ENCODE peak calls at places on chromosomes 4 and X, in seven cellular contexts. O is astrocyte of the spinal cord, S is AG04450, I is Peyer's patch, M is IMR-90, A is LNCaP clone FGC, B is brain microvascular endothelial cell. J is an unnamed sample.

GRCh38 chr4:128542047-128542446 is 254.4 kb upstream of the PGRMC2 start:
- DNase-seq in O (no peak), S (no peak), I (no peak), M (no peak), A (no peak), B (no peak), J (no peak)

GRCh38 chr4:133148690-133149363 is at the start of gene PCDH10:
- DNase-seq in O (peak), S (peak), I (no peak), M (peak), A (no peak), B (peak), J (no peak)

GRCh38 chrX:150955590-150955989 is 27.5 kb upstream of the HMGB3 start:
- DNase-seq in O (no peak), S (no peak), I (no peak), M (no peak), A (no peak), B (no peak), J (no peak)

GRCh38 chrX:6574762-6575161 is 39.8 kb upstream of the VCX3A start:
- DNase-seq in O (no peak), S (no peak), I (no peak), M (no peak), A (no peak), B (no peak), J (no peak)

GRCh38 chr4:75248770-75249467 is 265.3 kb downstream of the RCHY1 start:
- DNase-seq in O (no peak), S (no peak), I (no peak), M (no peak), A (no peak), B (peak), J (no peak)

GRCh38 chrX:10001496-10001895 is 34.3 kb downstream of the CLDN34 start:
- DNase-seq in O (no peak), S (no peak), I (no peak), M (no peak), A (no peak), B (no peak), J (no peak)

GRCh38 chrX:129845616-129846190 is 2.0 kb upstream of the ZDHHC9 start:
- DNase-seq in O (no peak), S (no peak), I (no peak), M (no peak), A (no peak), B (no peak), J (no peak)

GRCh38 chrX:115895678-115896329 is 274.7 kb upstream of the AGTR2 start:
- DNase-seq in O (no peak), S (no peak), I (no peak), M (no peak), A (no peak), B (no peak), J (no peak)

GRCh38 chr4:22487333-22487732 is 28.5 kb downstream of the ADGRA3 start:
- DNase-seq in O (no peak), S (no peak), I (no peak), M (no peak), A (no peak), B (no peak), J (no peak)

GRCh38 chr4:102869569-102870227 is 906 bp downstream of the CISD2 start:
- DNase-seq in O (no peak), S (no peak), I (peak), M (peak), A (no peak), B (no peak), J (peak)

GRCh38 chr4:137703225-137703624 is 170.9 kb upstream of the PCDH18 start:
- DNase-seq in O (no peak), S (no peak), I (no peak), M (no peak), A (no peak), B (no peak), J (no peak)

GRCh38 chrX:68599256-68600152 is 48.0 kb upstream of the STARD8 start:
- DNase-seq in O (peak), S (no peak), I (no peak), M (peak), A (no peak), B (peak), J (no peak)

GRCh38 chrX:103276581-103277002 is at the start of gene TCEAL5:
- DNase-seq in O (no peak), S (no peak), I (no peak), M (no peak), A (no peak), B (no peak), J (no peak)

GRCh38 chrX:74788545-74789086 is 136.6 kb downstream of the NEXMIF start:
- DNase-seq in O (no peak), S (no peak), I (no peak), M (no peak), A (no peak), B (no peak), J (no peak)

GRCh38 chr4:113733685-113734084 is 27.9 kb downstream of the CAMK2D start:
- DNase-seq in O (no peak), S (no peak), I (no peak), M (no peak), A (no peak), B (no peak), J (no peak)

GRCh38 chr4:26069218-26069617 is 155.2 kb downstream of the SMIM20 start:
- DNase-seq in O (peak), S (no peak), I (no peak), M (peak), A (no peak), B (no peak), J (no peak)

GRCh38 chr4:152454398-152455011 is 81.4 kb downstream of the FBXW7 start:
- DNase-seq in O (peak), S (no peak), I (no peak), M (peak), A (peak), B (no peak), J (no peak)

GRCh38 chr4:174467107-174467506 is 55.2 kb downstream of the HPGD start:
- DNase-seq in O (peak), S (no peak), I (no peak), M (no peak), A (no peak), B (no peak), J (no peak)

GRCh38 chr4:38226170-38226569 is 266.0 kb downstream of the PTTG2 start:
- DNase-seq in O (no peak), S (no peak), I (no peak), M (no peak), A (no peak), B (no peak), J (no peak)

GRCh38 chr4:142044271-142044670 is 407.9 kb downstream of the IL15 start:
- DNase-seq in O (no peak), S (no peak), I (no peak), M (peak), A (no peak), B (peak), J (no peak)

GRCh38 chrX:12403474-12404082 is 265.3 kb downstream of the FRMPD4 start:
- DNase-seq in O (peak), S (no peak), I (no peak), M (peak), A (no peak), B (no peak), J (no peak)

GRCh38 chr4:7139167-7139979 is 53.0 kb upstream of the SORCS2 start:
- DNase-seq in O (no peak), S (no peak), I (no peak), M (no peak), A (no peak), B (no peak), J (no peak)

GRCh38 chr4:137676357-137676998 is 144.2 kb upstream of the PCDH18 start:
- DNase-seq in O (no peak), S (no peak), I (no peak), M (no peak), A (no peak), B (no peak), J (no peak)

GRCh38 chr4:107183155-107183774 is 147.2 kb upstream of the DKK2 start:
- DNase-seq in O (peak), S (peak), I (no peak), M (peak), A (peak), B (peak), J (peak)
- TF ChIP-seq CTCF in O (peak), S (peak), I (no peak), M (peak), A (peak), B (peak), J (peak)

GRCh38 chr4:107046261-107046660 is 10.1 kb upstream of the DKK2 start:
- DNase-seq in O (no peak), S (no peak), I (no peak), M (no peak), A (no peak), B (no peak), J (no peak)

DNA sequence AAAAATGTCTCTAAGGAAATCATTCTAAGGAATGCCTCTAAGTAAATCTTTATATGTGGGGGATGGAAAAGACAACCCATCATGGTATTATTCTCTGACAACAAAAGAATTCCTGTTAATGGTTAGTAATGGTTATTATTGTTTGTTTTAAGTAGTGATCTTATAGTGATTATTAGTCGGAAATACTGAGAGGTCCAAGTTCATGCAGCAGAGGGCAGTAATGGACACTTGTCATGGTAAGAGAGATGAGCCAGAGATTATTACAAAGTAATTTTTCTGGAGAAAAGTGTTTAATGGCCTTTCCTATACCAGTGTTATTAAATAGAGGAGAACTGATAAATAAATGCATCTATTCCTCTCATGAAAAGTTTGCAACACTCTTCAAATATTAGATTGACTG is 8.1 kb upstream of the DKK2 start:
- DNase-seq in O (no peak), S (no peak), I (no peak), M (no peak), A (peak), B (peak), J (no peak)
- TF ChIP-seq CTCF in O (peak), S (peak), I (no peak), M (peak), A (peak), B (peak), J (no peak)

GRCh38 chr4:36163198-36163597 is 81.1 kb downstream of the ARAP2 start:
- DNase-seq in O (no peak), S (no peak), I (no peak), M (no peak), A (no peak), B (no peak), J (no peak)

GRCh38 chr4:36159208-36159607 is 85.1 kb downstream of the ARAP2 start:
- DNase-seq in O (no peak), S (no peak), I (no peak), M (no peak), A (no peak), B (no peak), J (no peak)
- TF ChIP-seq CTCF in O (no peak), S (no peak), I (no peak), M (no peak), A (no peak), B (peak), J (no peak)

DNA sequence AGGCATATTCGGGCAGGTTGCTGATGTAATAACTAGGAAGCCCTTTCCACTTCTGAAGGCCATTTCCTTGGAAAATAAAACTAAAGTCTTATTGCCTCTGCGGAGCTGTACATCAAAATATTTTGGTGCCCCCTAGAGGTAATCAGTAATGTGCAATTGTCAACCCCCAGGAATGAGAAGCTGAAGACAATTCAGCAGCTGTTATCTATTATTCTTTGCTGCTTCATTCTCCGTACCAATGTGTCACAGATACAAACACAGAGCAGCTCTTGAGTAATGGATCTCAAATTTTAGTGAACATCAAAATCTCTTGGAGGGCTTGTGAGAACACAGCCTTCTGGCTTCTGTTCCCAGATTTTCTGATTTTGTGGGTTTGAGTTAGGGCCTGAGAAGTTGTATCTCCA is 3.5 kb upstream of the SLIT2 start:
- DNase-seq in O (peak), S (peak), I (no peak), M (peak), A (peak), B (peak), J (peak)
- TF ChIP-seq CTCF in O (peak), S (peak), I (no peak), M (peak), A (peak), B (peak), J (peak)

DNA sequence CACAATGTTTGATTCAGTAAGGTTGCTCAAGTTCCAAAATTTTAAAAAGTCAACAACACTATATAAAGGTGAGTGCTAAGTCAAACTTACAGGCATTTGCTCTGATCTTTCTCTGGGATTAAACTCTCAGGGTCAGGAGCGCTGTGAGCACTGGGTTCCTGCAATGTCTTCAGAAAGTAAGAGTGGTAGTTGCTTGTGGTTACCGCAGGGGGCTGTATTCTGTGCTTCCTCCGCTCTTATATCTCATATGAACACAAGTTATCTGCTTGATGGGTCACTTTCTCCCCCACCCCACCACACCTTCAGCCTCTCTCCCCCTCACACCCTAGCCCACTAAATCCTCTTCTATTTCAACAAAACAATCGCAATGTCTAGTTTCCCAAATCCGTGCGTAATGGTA is 116.4 kb upstream of the IGSF1 start:
- DNase-seq in O (no peak), S (no peak), I (no peak), M (no peak), A (no peak), B (no peak), J (no peak)
- TF ChIP-seq CTCF in O (no peak), S (no peak), I (no peak), M (no peak), A (no peak), B (no peak), J (peak)

GRCh38 chrX:19888419-19888879 is 1.0 kb upstream of the SH3KBP1 start:
- DNase-seq in O (peak), S (peak), I (no peak), M (peak), A (peak), B (peak), J (no peak)
- TF ChIP-seq CTCF in O (peak), S (peak), I (no peak), M (peak), A (peak), B (peak), J (peak)

DNA sequence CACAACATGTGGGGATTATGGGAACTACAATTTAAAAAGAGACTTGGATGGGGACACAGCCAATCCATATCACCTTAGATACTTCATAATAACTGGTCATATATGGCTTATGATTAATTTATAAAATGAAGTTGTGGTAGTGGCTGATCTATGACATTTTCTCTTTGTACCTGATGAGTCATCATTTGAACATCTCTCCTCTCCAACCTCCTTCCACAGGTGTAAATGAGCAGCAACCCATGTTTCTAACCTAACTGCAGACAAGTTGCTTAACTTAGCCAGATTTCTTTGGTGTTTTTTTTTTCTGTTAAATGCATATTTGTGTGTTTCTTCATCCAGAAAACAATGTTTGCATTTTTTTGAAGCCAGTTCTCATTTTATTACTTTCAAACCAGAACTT is 42.6 kb downstream of the SPANXA2 start:
- DNase-seq in O (peak), S (no peak), I (no peak), M (no peak), A (no peak), B (no peak), J (no peak)
- TF ChIP-seq CTCF in O (no peak), S (no peak), I (no peak), M (no peak), A (no peak), B (no peak), J (no peak)

GRCh38 chrX:47817897-47818296 is 18.8 kb upstream of the ZNF81 start:
- DNase-seq in O (no peak), S (no peak), I (no peak), M (no peak), A (no peak), B (no peak), J (no peak)

GRCh38 chrX:47815901-47816845 is 20.5 kb upstream of the ZNF81 start:
- DNase-seq in O (no peak), S (no peak), I (no peak), M (no peak), A (no peak), B (no peak), J (no peak)

GRCh38 chrX:47817421-47817820 is 19.3 kb upstream of the ZNF81 start:
- DNase-seq in O (no peak), S (no peak), I (no peak), M (no peak), A (no peak), B (no peak), J (no peak)

GRCh38 chrX:47809065-47809788 is 27.5 kb upstream of the ZNF81 start:
- DNase-seq in O (no peak), S (no peak), I (no peak), M (no peak), A (no peak), B (no peak), J (no peak)

DNA sequence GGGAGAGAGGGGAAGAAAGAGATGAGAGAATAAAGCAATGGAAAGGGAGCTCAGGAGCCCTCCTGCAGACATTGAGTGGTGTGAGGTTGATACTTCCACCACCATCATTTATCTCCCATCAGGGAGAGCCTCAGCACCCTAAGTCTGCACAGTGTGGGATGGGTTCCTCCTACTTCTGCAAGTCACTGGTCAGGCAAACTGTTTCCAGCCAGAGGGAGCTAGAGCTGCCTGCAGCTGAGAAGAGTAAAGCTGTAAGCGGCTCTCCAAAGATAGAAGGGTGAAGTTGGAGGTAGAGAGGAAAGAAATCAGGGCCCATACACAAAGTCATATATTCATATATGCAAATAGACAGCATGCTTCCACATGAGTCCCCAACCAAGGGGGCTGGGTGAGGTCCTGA is 21.8 kb upstream of the ZNF81 start:
- DNase-seq in O (no peak), S (no peak), I (no peak), M (no peak), A (no peak), B (no peak), J (no peak)
- TF ChIP-seq CTCF in O (peak), S (no peak), I (no peak), M (no peak), A (no peak), B (no peak), J (no peak)

J was measured in GM12864.